ENCODE peak calls at places on chromosomes 6 and 20, in six cellular contexts. One of them, this sample, is unnamed.

GRCh38 chr20:41717464-41717863 is 99.3 kb upstream of the CHD6 start:
- DNase-seq in PC-3: no peak
- DNase-seq in epithelial cell of esophagus: no peak
- DNase-seq in dorsolateral prefrontal cortex: no peak
- DNase-seq in MG63: peak; percentile 74
- DNase-seq in psoas muscle: no peak
- DNase-seq in this sample: no peak

GRCh38 chr6:52736145-52736544 is 27.1 kb downstream of the GSTA2 start:
- DNase-seq in dorsolateral prefrontal cortex: no peak
- DNase-seq in MG63: no peak
- DNase-seq in epithelial cell of esophagus: no peak
- DNase-seq in psoas muscle: no peak
- DNase-seq in PC-3: no peak
- DNase-seq in this sample: no peak

GRCh38 chr6:53441761-53442160 is 93.0 kb upstream of the ELOVL5 start:
- DNase-seq in PC-3: no peak
- DNase-seq in dorsolateral prefrontal cortex: no peak
- DNase-seq in epithelial cell of esophagus: peak; percentile 24
- DNase-seq in psoas muscle: no peak
- DNase-seq in MG63: no peak
- DNase-seq in this sample: peak; percentile 41

GRCh38 chr6:132382630-132383175 is 18.6 kb downstream of the MOXD1 start:
- DNase-seq in psoas muscle: no peak
- DNase-seq in epithelial cell of esophagus: no peak
- DNase-seq in dorsolateral prefrontal cortex: no peak
- DNase-seq in MG63: no peak
- DNase-seq in PC-3: no peak
- DNase-seq in this sample: no peak

GRCh38 chr6:120873125-120873865 is 461.0 kb downstream of the TBC1D32 start:
- DNase-seq in epithelial cell of esophagus: no peak
- DNase-seq in psoas muscle: no peak
- DNase-seq in MG63: no peak
- DNase-seq in PC-3: no peak
- DNase-seq in dorsolateral prefrontal cortex: no peak
- DNase-seq in this sample: no peak

GRCh38 chr20:34709836-34710567 is 5.9 kb downstream of the TP53INP2 start:
- DNase-seq in dorsolateral prefrontal cortex: peak; percentile 69
- DNase-seq in MG63: peak; percentile 24
- DNase-seq in epithelial cell of esophagus: peak; percentile 67
- DNase-seq in psoas muscle: peak; percentile 85
- DNase-seq in PC-3: peak; percentile 72
- DNase-seq in this sample: peak; percentile 64

GRCh38 chr6:2990179-2990931 is 9.3 kb upstream of the NQO2 start:
- DNase-seq in MG63: no peak
- DNase-seq in epithelial cell of esophagus: peak; percentile 42
- DNase-seq in PC-3: peak; percentile 37
- DNase-seq in dorsolateral prefrontal cortex: peak; percentile 27
- DNase-seq in psoas muscle: no peak
- DNase-seq in this sample: peak; percentile 47

GRCh38 chr20:45704969-45705637 is at the start of gene WFDC10B:
- DNase-seq in dorsolateral prefrontal cortex: no peak
- DNase-seq in psoas muscle: no peak
- DNase-seq in MG63: no peak
- DNase-seq in epithelial cell of esophagus: peak; percentile 36
- DNase-seq in PC-3: no peak
- DNase-seq in this sample: no peak

GRCh38 chr20:4929686-4930397 is 71.5 kb downstream of the SLC23A2 start:
- DNase-seq in psoas muscle: no peak
- DNase-seq in PC-3: no peak
- DNase-seq in epithelial cell of esophagus: peak; percentile 40
- DNase-seq in MG63: no peak
- DNase-seq in dorsolateral prefrontal cortex: no peak
- DNase-seq in this sample: no peak

GRCh38 chr6:81752969-81753708 is 658 bp upstream of the TENT5A start:
- DNase-seq in psoas muscle: peak; percentile 96
- DNase-seq in epithelial cell of esophagus: peak; percentile 78
- DNase-seq in PC-3: peak; percentile 72
- DNase-seq in dorsolateral prefrontal cortex: peak; percentile 75
- DNase-seq in MG63: peak; percentile 92
- DNase-seq in this sample: peak; percentile 94
- H3K4me3 ChIP-seq in psoas muscle: peak overlapping the region; percentile 75
- H3K4me3 ChIP-seq in epithelial cell of esophagus: peak overlapping the region; percentile 85
- H3K4me3 ChIP-seq in PC-3: peak overlapping the region; percentile 77
- H3K4me3 ChIP-seq in dorsolateral prefrontal cortex: peak overlapping the region; percentile 70
- H3K4me3 ChIP-seq in MG63: peak overlapping the region; percentile 98
- H3K4me3 ChIP-seq in this sample: peak overlapping the region; percentile 89

DNA sequence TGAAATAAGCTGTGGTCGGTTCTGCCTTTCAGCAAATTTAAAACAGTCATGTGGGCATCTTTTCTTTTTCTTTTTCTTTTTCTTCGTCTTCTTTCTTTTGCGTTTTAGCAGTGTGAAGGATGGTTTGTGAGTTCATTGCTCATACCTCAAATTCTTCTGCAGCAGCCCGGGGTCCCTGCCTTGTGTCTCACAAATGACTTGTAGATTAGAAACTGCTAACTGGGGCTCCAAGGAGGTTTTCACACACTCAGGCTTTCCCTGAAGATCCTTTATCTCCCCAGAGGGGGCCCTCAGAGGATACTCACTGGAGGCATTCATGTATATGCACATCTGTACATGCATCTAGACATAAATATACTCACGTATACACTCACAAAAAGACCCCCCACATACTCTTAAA is 1.7 kb downstream of the SMOC2 start:
- DNase-seq in MG63: no peak
- DNase-seq in PC-3: no peak
- DNase-seq in psoas muscle: no peak
- DNase-seq in dorsolateral prefrontal cortex: no peak
- DNase-seq in epithelial cell of esophagus: no peak
- DNase-seq in this sample: no peak
- H3K4me3 ChIP-seq in MG63: no peak overlapping the region
- H3K4me3 ChIP-seq in PC-3: no peak overlapping the region
- H3K4me3 ChIP-seq in psoas muscle: peak overlapping the region; percentile 55
- H3K4me3 ChIP-seq in dorsolateral prefrontal cortex: no peak overlapping the region
- H3K4me3 ChIP-seq in epithelial cell of esophagus: no peak overlapping the region
- H3K4me3 ChIP-seq in this sample: no peak overlapping the region

DNA sequence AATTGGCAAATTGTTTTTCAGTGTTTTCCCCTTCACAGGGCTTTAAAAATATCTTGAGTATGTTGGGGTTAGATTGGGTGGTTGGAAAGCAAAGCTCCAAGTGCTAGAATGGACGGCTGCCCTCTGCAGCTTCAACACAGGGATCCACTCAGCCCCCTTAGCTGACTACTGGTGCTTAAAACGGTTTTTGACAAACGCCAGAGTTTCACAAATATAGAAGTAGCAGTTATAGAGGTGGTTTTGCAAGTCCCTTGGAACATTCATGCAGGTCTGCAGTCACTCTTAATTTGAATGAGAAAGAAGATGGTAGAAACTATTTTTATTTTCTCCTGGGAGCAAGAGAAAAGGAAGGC is 175.9 kb downstream of the ARID1B start:
- DNase-seq in dorsolateral prefrontal cortex: no peak
- DNase-seq in epithelial cell of esophagus: no peak
- DNase-seq in MG63: no peak
- DNase-seq in PC-3: no peak
- DNase-seq in psoas muscle: no peak
- DNase-seq in this sample: no peak
- H3K4me3 ChIP-seq in dorsolateral prefrontal cortex: no peak overlapping the region
- H3K4me3 ChIP-seq in epithelial cell of esophagus: peak overlapping the region; percentile 28
- H3K4me3 ChIP-seq in MG63: peak overlapping the region; percentile 17
- H3K4me3 ChIP-seq in PC-3: peak overlapping the region; percentile 34
- H3K4me3 ChIP-seq in psoas muscle: peak overlapping the region; percentile 50
- H3K4me3 ChIP-seq in this sample: no peak overlapping the region

DNA sequence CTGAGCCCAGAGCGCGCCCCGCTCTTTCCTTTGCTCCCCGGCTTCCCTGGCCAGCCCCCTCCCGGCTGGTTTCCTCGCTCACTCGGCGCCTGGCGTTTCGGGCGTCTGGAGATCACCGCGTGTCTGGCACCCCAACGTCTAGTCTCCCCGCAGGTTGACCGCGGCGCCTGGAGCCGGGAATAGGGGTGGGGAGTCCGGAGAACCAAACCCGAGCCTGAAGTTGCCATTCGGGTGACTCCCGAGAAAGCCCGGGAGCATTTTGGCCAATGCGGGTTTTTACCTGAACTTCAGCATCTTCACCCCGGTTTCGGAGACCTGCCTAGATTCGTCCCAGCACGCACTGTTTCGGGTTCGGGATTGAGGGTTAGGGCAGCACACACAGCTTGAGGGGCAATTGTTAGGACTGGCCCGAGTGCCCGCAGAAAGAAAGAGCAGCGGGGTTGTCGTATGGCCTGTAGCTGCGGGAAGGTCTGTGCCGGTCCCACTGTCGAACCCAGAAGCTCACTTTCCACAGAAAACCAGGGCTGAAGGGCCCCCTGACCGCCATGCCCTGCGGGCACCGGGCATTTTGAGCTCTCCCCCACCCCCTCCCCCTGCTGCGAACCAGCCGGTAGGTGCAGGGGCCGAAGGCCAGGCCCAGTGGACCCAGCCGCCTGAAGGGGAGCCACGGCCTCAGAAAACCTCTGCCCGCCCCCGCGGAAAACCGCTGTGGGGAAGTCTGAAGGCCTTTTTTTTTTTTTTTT is 2.1 kb downstream of the FOXP4 start:
- DNase-seq in MG63: no peak
- DNase-seq in psoas muscle: peak; percentile 53
- DNase-seq in dorsolateral prefrontal cortex: no peak
- DNase-seq in epithelial cell of esophagus: no peak
- DNase-seq in PC-3: no peak
- DNase-seq in this sample: no peak
- H3K4me3 ChIP-seq in MG63: no peak overlapping the region
- H3K4me3 ChIP-seq in psoas muscle: peak overlapping the region; percentile 82
- H3K4me3 ChIP-seq in dorsolateral prefrontal cortex: peak overlapping the region; percentile 70
- H3K4me3 ChIP-seq in epithelial cell of esophagus: peak overlapping the region; percentile 78
- H3K4me3 ChIP-seq in PC-3: peak overlapping the region; percentile 100
- H3K4me3 ChIP-seq in this sample: peak overlapping the region; percentile 83

GRCh38 chr20:38893485-38894090 is 32.6 kb upstream of the FAM83D start:
- DNase-seq in epithelial cell of esophagus: peak; percentile 53
- DNase-seq in dorsolateral prefrontal cortex: peak; percentile 89
- DNase-seq in PC-3: peak; percentile 75
- DNase-seq in MG63: peak; percentile 57
- DNase-seq in psoas muscle: peak; percentile 76
- DNase-seq in this sample: peak; percentile 31
- H3K4me3 ChIP-seq in epithelial cell of esophagus: no peak overlapping the region
- H3K4me3 ChIP-seq in dorsolateral prefrontal cortex: peak overlapping the region; percentile 23
- H3K4me3 ChIP-seq in PC-3: peak overlapping the region; percentile 32
- H3K4me3 ChIP-seq in MG63: no peak overlapping the region
- H3K4me3 ChIP-seq in psoas muscle: no peak overlapping the region
- H3K4me3 ChIP-seq in this sample: no peak overlapping the region

This sample was measured in astrocyte of the spinal cord.